ENCODE peak calls at places on chromosomes 16 and 17, in five cellular contexts. B, Y, X, Z and P are unnamed samples.

GRCh38 chr17:59004338-59005111 is 102.2 kb downstream of the TRIM37 start:
- DNase-seq in B (peak; percentile 59), Y (peak; percentile 10), X (peak; percentile 58), Z (peak; percentile 48), P (peak; percentile 59)

GRCh38 chr16:15650698-15651161 is 685 bp downstream of the NDE1 start:
- DNase-seq in B (peak; percentile 35), Y (no peak), X (no peak), Z (no peak), P (no peak)

GRCh38 chr17:16493470-16494048 is 1.6 kb upstream of the LRRC75A start:
- DNase-seq in B (no peak), Y (no peak), X (no peak), Z (no peak), P (no peak)

GRCh38 chr16:14263011-14263410 is 191.9 kb downstream of the MRTFB start:
- DNase-seq in B (no peak), Y (no peak), X (no peak), Z (no peak), P (no peak)

GRCh38 chr17:77882481-77883212 is 75.9 kb upstream of the TNRC6C start:
- DNase-seq in B (no peak), Y (no peak), X (peak; percentile 18), Z (peak; percentile 60), P (no peak)

GRCh38 chr17:43042025-43042424 is 17.0 kb downstream of the RND2 start:
- DNase-seq in B (peak; percentile 38), Y (no peak), X (no peak), Z (no peak), P (no peak)

GRCh38 chr17:64969046-64969501 is 49.8 kb upstream of the LRRC37A3 start:
- DNase-seq in B (no peak), Y (no peak), X (no peak), Z (no peak), P (no peak)

GRCh38 chr16:11329891-11330290 is 15.4 kb upstream of the RMI2 start:
- DNase-seq in B (no peak), Y (no peak), X (no peak), Z (no peak), P (no peak)

GRCh38 chr17:45147102-45147580 is 1.1 kb upstream of the HEXIM1 start:
- DNase-seq in B (no peak), Y (no peak), X (no peak), Z (no peak), P (no peak)

GRCh38 chr17:38996660-38997337 is 29.6 kb upstream of the FBXO47 start:
- DNase-seq in B (no peak), Y (no peak), X (no peak), Z (no peak), P (no peak)

GRCh38 chr16:80602894-80603293 is 62.1 kb downstream of the DYNLRB2 start:
- DNase-seq in B (no peak), Y (no peak), X (no peak), Z (no peak), P (no peak)

GRCh38 chr17:32519769-32520701 is 33.2 kb downstream of the CDK5R1 start:
- DNase-seq in B (no peak), Y (no peak), X (peak; percentile 25), Z (peak; percentile 52), P (no peak)

GRCh38 chr17:45371414-45372324 is 54.8 kb upstream of the MAP3K14 start:
- DNase-seq in B (no peak), Y (peak; percentile 84), X (peak; percentile 89), Z (no peak), P (peak; percentile 92)

GRCh38 chr16:22370038-22370541 is 4.3 kb downstream of the CDR2 start:
- DNase-seq in B (no peak), Y (no peak), X (peak; percentile 46), Z (no peak), P (no peak)

GRCh38 chr17:4719684-4720221 is 9.3 kb downstream of the ARRB2 start:
- DNase-seq in B (no peak), Y (no peak), X (no peak), Z (no peak), P (no peak)

GRCh38 chr17:45338023-45338781 is 21.4 kb upstream of the MAP3K14 start:
- DNase-seq in B (no peak), Y (no peak), X (no peak), Z (no peak), P (no peak)

GRCh38 chr17:9228408-9229159 is 207.3 kb downstream of the NTN1 start:
- DNase-seq in B (no peak), Y (no peak), X (no peak), Z (no peak), P (no peak)

GRCh38 chr17:28124962-28125361 is 82.5 kb downstream of the NLK start:
- DNase-seq in B (no peak), Y (no peak), X (no peak), Z (no peak), P (no peak)

GRCh38 chr17:39150795-39151679 is at the start of gene PLXDC1:
- DNase-seq in B (peak; percentile 31), Y (no peak), X (no peak), Z (no peak), P (no peak)

GRCh38 chr16:17358350-17358749 is 112.4 kb downstream of the XYLT1 start:
- DNase-seq in B (no peak), Y (no peak), X (no peak), Z (no peak), P (no peak)

GRCh38 chr16:82653550-82654511 is 27.1 kb downstream of the CDH13 start:
- DNase-seq in B (no peak), Y (no peak), X (peak; percentile 19), Z (peak; percentile 90), P (peak; percentile 37)

GRCh38 chr16:82652826-82653225 is 26.1 kb downstream of the CDH13 start:
- DNase-seq in B (no peak), Y (no peak), X (no peak), Z (no peak), P (no peak)

GRCh38 chr16:82649766-82650165 is 23.0 kb downstream of the CDH13 start:
- DNase-seq in B (no peak), Y (no peak), X (no peak), Z (no peak), P (no peak)

GRCh38 chr16:82650804-82651203 is 24.0 kb downstream of the CDH13 start:
- DNase-seq in B (no peak), Y (no peak), X (no peak), Z (no peak), P (no peak)

DNA sequence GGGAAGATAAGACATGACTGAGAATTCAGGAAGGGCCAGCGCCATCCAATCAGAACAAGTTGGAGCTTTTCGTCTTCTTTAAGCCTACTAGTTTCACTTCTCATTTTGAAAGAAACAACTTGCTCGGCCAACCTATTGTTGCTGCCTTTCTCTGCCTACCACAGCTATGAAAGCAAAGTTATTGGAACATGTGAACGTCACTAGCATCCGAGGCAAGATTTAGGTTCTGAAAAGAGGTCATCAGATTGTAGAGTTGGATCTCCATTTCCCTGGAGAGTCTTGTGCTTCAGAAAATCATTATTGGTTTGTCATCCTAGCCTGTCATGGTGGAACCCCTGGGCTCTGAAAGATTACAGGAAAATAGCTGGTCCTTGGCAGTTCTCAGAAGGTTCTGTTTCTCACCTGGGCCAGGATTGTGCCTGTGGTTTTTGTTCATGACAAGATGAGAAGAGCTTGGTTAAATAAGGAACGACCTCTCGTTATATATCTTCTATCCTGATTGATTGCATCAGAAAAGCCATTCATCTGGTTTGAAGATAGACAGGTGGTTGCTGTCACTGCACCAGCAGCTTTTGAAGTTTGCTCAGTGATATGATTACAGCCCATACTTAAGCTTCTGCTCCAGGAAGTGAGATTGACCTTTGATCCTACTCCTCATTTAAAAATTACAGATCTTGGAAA is 25.3 kb downstream of the CDH13 start:
- DNase-seq in B (no peak), Y (no peak), X (no peak), Z (peak; percentile 74), P (no peak)
- TF ChIP-seq ATF3 in B (no peak), Y (no peak), X (no peak), Z (no peak), P (no peak)

GRCh38 chr16:73074399-73074798 is 26.5 kb upstream of the ZFHX3 start:
- DNase-seq in B (no peak), Y (no peak), X (no peak), Z (no peak), P (no peak)
- TF ChIP-seq CEBPB in B (no peak), Y (no peak), X (no peak), Z (no peak), P (no peak)

GRCh38 chr17:79954281-79955166 is 81.1 kb downstream of the TBC1D16 start:
- DNase-seq in B (no peak), Y (no peak), X (no peak), Z (no peak), P (no peak)
- TF ChIP-seq ATF3 in B (no peak), Y (no peak), X (no peak), Z (no peak), P (no peak)

DNA sequence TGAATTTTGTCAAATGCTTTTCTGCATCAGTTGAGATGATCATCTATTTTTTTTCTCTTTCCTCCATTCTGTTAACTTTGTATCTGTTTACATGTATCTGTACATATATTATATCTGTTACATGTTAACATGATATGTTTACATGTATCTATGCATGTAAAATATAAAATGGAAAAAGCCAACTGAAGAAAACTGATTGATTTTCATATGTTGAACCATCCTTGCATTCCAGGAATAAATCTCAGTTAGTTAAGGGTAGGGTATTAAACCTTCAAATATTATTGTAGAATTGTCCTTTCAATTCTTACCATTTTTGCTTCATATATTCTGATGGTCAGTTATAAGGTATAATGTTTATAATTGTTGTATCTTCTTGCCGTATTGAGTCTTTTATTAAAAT is 336.1 kb downstream of the ZFHX3 start:
- DNase-seq in B (no peak), Y (no peak), X (no peak), Z (no peak), P (no peak)
- TF ChIP-seq CEBPB in B (no peak), Y (no peak), X (no peak), Z (no peak), P (no peak)

GRCh38 chr16:86882586-86883280 is 304.4 kb downstream of the FOXL1 start:
- DNase-seq in B (no peak), Y (no peak), X (no peak), Z (no peak), P (no peak)
- TF ChIP-seq ATF3 in B (no peak), Y (no peak), X (no peak), Z (no peak), P (no peak)

GRCh38 chr16:19882186-19882585 is 2.5 kb downstream of the GPRC5B start:
- DNase-seq in B (no peak), Y (peak; percentile 47), X (no peak), Z (no peak), P (no peak)
- TF ChIP-seq CEBPB in B (no peak), Y (no peak), X (no peak), Z (no peak), P (no peak)

GRCh38 chr16:85006639-85007038 is 4.7 kb downstream of the ZDHHC7 start:
- DNase-seq in B (no peak), Y (no peak), X (no peak), Z (no peak), P (no peak)
- TF ChIP-seq ATF3 in B (no peak), Y (no peak), X (no peak), Z (no peak), P (no peak)

DNA sequence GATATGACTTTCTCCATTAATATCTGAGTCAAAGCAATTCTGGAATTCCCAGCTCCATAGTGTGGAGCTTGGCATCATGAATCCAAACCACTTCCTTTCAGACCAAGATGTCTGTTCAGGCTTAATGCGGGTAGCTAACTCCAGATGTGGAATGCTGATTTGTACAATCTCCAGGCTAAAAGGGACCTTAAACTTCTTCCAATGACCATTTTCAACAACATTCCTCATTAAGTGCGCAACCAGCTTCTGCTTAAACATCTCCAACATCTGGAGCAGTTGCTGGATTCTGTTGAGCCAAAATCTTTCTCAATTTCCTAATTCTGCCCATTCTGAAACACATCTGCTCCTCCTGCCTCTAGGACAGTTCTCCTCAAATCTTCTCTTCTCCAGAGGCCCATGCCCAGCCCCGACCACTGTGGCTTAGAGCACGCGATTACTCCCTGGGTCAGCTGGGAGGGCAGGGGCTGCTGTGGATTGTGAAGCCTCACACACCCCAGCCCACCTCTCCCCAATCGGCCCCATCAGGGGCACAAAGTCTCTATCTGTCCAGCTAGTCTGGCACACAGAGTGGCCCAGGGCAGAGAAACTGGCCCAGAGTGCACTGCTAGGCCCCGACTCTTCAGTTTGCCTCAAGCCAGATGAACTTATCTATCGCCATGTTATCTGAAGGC is 36.2 kb downstream of the ASPA start:
- DNase-seq in B (no peak), Y (no peak), X (no peak), Z (no peak), P (no peak)
- TF ChIP-seq CEBPB in B (no peak), Y (no peak), X (no peak), Z (no peak), P (no peak)